ENCODE peak calls at places on chromosome 14, in ten cellular contexts. Q, C, E, F, D, N, P, A, R and W are unnamed samples.

GRCh38 chr14:51430079-51430478 is 190.0 kb downstream of the TMX1 start:
- DNase-seq in Q (no peak), C (no peak), E (peak; percentile 26), F (no peak), D (no peak), N (no peak), P (no peak), A (no peak), R (no peak), W (peak; percentile 37)

GRCh38 chr14:104800600-104801283 is at the start of gene ZBTB42:
- DNase-seq in Q (no peak), C (peak; percentile 59), E (peak; percentile 23), F (peak; percentile 77), D (peak; percentile 70), N (peak; percentile 54), P (no peak), A (no peak), R (peak; percentile 45), W (peak; percentile 53)

GRCh38 chr14:24921903-24922302 is 128.0 kb downstream of the STXBP6 start:
- DNase-seq in Q (no peak), C (no peak), E (peak; percentile 20), F (no peak), D (no peak), N (no peak), P (no peak), A (no peak), R (no peak), W (peak; percentile 37)

GRCh38 chr14:58747181-58747580 is 109.4 kb downstream of the DACT1 start:
- DNase-seq in Q (no peak), C (no peak), E (peak; percentile 96), F (no peak), D (no peak), N (no peak), P (no peak), A (no peak), R (no peak), W (peak; percentile 96)

GRCh38 chr14:57060276-57060956 is 208.3 kb downstream of the EXOC5 start:
- DNase-seq in Q (no peak), C (no peak), E (no peak), F (peak; percentile 45), D (peak; percentile 47), N (no peak), P (no peak), A (no peak), R (peak; percentile 41), W (no peak)

GRCh38 chr14:93936245-93936644 is 9.1 kb downstream of the FAM181A start:
- DNase-seq in Q (no peak), C (no peak), E (no peak), F (peak; percentile 18), D (no peak), N (no peak), P (no peak), A (no peak), R (peak; percentile 80), W (peak; percentile 26)

GRCh38 chr14:59463773-59464650 is 1.2 kb downstream of the GPR135 start:
- DNase-seq in Q (no peak), C (peak; percentile 18), E (no peak), F (no peak), D (peak; percentile 46), N (no peak), P (no peak), A (no peak), R (no peak), W (peak; percentile 47)

GRCh38 chr14:31174433-31174832 is 33.2 kb downstream of the HECTD1 start:
- DNase-seq in Q (no peak), C (no peak), E (no peak), F (no peak), D (no peak), N (no peak), P (no peak), A (no peak), R (no peak), W (no peak)

GRCh38 chr14:35336171-35337073 is 44.2 kb downstream of the PSMA6 start:
- DNase-seq in Q (peak; percentile 27), C (no peak), E (peak; percentile 92), F (peak; percentile 88), D (no peak), N (peak; percentile 94), P (peak; percentile 52), A (peak; percentile 49), R (no peak), W (peak; percentile 95)

GRCh38 chr14:37122288-37122687 is 50.1 kb downstream of the SLC25A21 start:
- DNase-seq in Q (no peak), C (no peak), E (peak; percentile 25), F (peak; percentile 7), D (no peak), N (no peak), P (no peak), A (no peak), R (no peak), W (peak; percentile 64)

GRCh38 chr14:105061428-105062047 is 3.7 kb downstream of the GPR132 start:
- DNase-seq in Q (no peak), C (peak; percentile 36), E (no peak), F (no peak), D (peak; percentile 74), N (peak; percentile 59), P (peak; percentile 89), A (no peak), R (no peak), W (no peak)

GRCh38 chr14:100617715-100618693 is 30.8 kb upstream of the BEGAIN start:
- DNase-seq in Q (no peak), C (no peak), E (peak; percentile 67), F (no peak), D (no peak), N (no peak), P (no peak), A (no peak), R (peak; percentile 40), W (peak; percentile 50)

GRCh38 chr14:60242420-60242819 is 6.6 kb upstream of the PPM1A start:
- DNase-seq in Q (no peak), C (no peak), E (no peak), F (no peak), D (no peak), N (no peak), P (no peak), A (no peak), R (no peak), W (no peak)

GRCh38 chr14:102848830-102849521 is 71.7 kb downstream of the TRAF3 start:
- DNase-seq in Q (peak; percentile 88), C (no peak), E (no peak), F (peak; percentile 10), D (no peak), N (peak; percentile 32), P (peak; percentile 11), A (no peak), R (peak; percentile 81), W (peak; percentile 35)

GRCh38 chr14:94412671-94413638 is 24.6 kb upstream of the SERPINA1 start:
- DNase-seq in Q (no peak), C (no peak), E (peak; percentile 21), F (no peak), D (no peak), N (no peak), P (no peak), A (no peak), R (no peak), W (peak; percentile 39)

GRCh38 chr14:61179061-61179675 is 102.0 kb downstream of the TMEM30B start:
- DNase-seq in Q (no peak), C (no peak), E (no peak), F (no peak), D (no peak), N (no peak), P (no peak), A (no peak), R (no peak), W (peak; percentile 64)

GRCh38 chr14:65238456-65238855 is 136.1 kb upstream of the MAX start:
- DNase-seq in Q (no peak), C (no peak), E (peak; percentile 93), F (no peak), D (no peak), N (no peak), P (no peak), A (no peak), R (no peak), W (peak; percentile 92)

GRCh38 chr14:57299511-57299910 is 30.7 kb downstream of the AP5M1 start:
- DNase-seq in Q (no peak), C (no peak), E (no peak), F (no peak), D (no peak), N (no peak), P (no peak), A (no peak), R (no peak), W (no peak)

GRCh38 chr14:70073924-70074566 is 114.7 kb downstream of the SLC8A3 start:
- DNase-seq in Q (peak; percentile 29), C (no peak), E (peak; percentile 67), F (peak; percentile 64), D (peak; percentile 38), N (no peak), P (peak; percentile 49), A (peak; percentile 62), R (peak; percentile 48), W (peak; percentile 89)

GRCh38 chr14:98951031-98951430 is 321.0 kb downstream of the BCL11B start:
- DNase-seq in Q (no peak), C (no peak), E (no peak), F (no peak), D (no peak), N (no peak), P (no peak), A (no peak), R (no peak), W (no peak)

GRCh38 chr14:90061849-90062794 is at the start of gene KCNK13:
- DNase-seq in Q (no peak), C (no peak), E (no peak), F (peak; percentile 8), D (no peak), N (no peak), P (no peak), A (no peak), R (peak; percentile 91), W (no peak)

GRCh38 chr14:73472182-73473114 is 14.1 kb upstream of the NUMB start:
- DNase-seq in Q (peak; percentile 50), C (no peak), E (peak; percentile 87), F (peak; percentile 60), D (no peak), N (no peak), P (no peak), A (peak; percentile 53), R (peak; percentile 87), W (peak; percentile 92)

GRCh38 chr14:101276309-101277091 is 284.8 kb upstream of the DIO3 start:
- DNase-seq in Q (no peak), C (no peak), E (no peak), F (no peak), D (no peak), N (no peak), P (no peak), A (no peak), R (no peak), W (no peak)

GRCh38 chr14:24231263-24232120 is 675 bp downstream of the NEDD8 start:
- DNase-seq in Q (no peak), C (no peak), E (no peak), F (peak; percentile 18), D (peak; percentile 24), N (no peak), P (no peak), A (no peak), R (no peak), W (no peak)